ENCODE peak calls at places on chromosome 7, in ten cellular contexts. T, S, A, Q, X, W, H, I, L and N are unnamed samples.

GRCh38 chr7:91383186-91383585 is 119.0 kb downstream of the FZD1 start:
- DNase-seq in T (peak; percentile 9), S (no peak), A (no peak), Q (no peak), X (no peak), W (no peak), H (no peak), I (no peak), L (no peak), N (no peak)

GRCh38 chr7:74587435-74588126 is 69.9 kb upstream of the GTF2I start:
- DNase-seq in T (peak; percentile 94), S (no peak), A (no peak), Q (peak; percentile 98), X (peak; percentile 85), W (no peak), H (no peak), I (no peak), L (no peak), N (no peak)

GRCh38 chr7:47819054-47819920 is 129.0 kb downstream of the PKD1L1 start:
- DNase-seq in T (peak; percentile 80), S (peak; percentile 67), A (peak; percentile 72), Q (peak; percentile 71), X (peak; percentile 53), W (no peak), H (no peak), I (no peak), L (no peak), N (no peak)

GRCh38 chr7:126727930-126728331 is 524.8 kb downstream of the GRM8 start:
- DNase-seq in T (peak; percentile 44), S (no peak), A (no peak), Q (peak; percentile 77), X (no peak), W (no peak), H (no peak), I (no peak), L (no peak), N (no peak)

GRCh38 chr7:44103941-44104879 is at the start of gene AEBP1:
- DNase-seq in T (peak; percentile 70), S (no peak), A (no peak), Q (no peak), X (no peak), W (no peak), H (no peak), I (no peak), L (no peak), N (no peak)

GRCh38 chr7:111796671-111797070 is 234.4 kb upstream of the IMMP2L start:
- DNase-seq in T (no peak), S (no peak), A (no peak), Q (peak; percentile 10), X (no peak), W (no peak), H (no peak), I (no peak), L (no peak), N (no peak)

GRCh38 chr7:154598864-154599263 is 404.1 kb downstream of the PAXIP1 start:
- DNase-seq in T (no peak), S (no peak), A (no peak), Q (no peak), X (no peak), W (no peak), H (no peak), I (no peak), L (no peak), N (no peak)

GRCh38 chr7:67267914-67268313 is 271.3 kb downstream of the TYW1 start:
- DNase-seq in T (no peak), S (peak; percentile 76), A (no peak), Q (peak; percentile 49), X (peak; percentile 65), W (no peak), H (no peak), I (no peak), L (no peak), N (no peak)

GRCh38 chr7:36667007-36667406 is 57.3 kb downstream of the AOAH start:
- DNase-seq in T (peak; percentile 48), S (no peak), A (peak; percentile 45), Q (peak; percentile 54), X (no peak), W (no peak), H (no peak), I (no peak), L (no peak), N (no peak)